ENCODE peak calls at places on chromosomes 5 and 9, in eight cellular contexts. N is lower leg skin, P is HepG2, A is A549, D is HCT116, J is sigmoid colon, O is body of pancreas, X is heart left ventricle. Z is an unnamed sample.

GRCh38 chr9:135437259-135437658 is 42.3 kb upstream of the PPP1R26 start:
- DNase-seq in A (no peak), J (no peak), O (no peak), D (no peak), P (no peak), X (no peak), N (no peak), Z (no peak)

GRCh38 chr5:79924936-79925893 is 65.8 kb downstream of the MTX3 start:
- DNase-seq in J (no peak), N (no peak), O (no peak), X (no peak), D (no peak), P (no peak), A (peak; percentile 12), Z (no peak)

GRCh38 chr9:10265102-10265708 is 347.6 kb downstream of the PTPRD start:
- DNase-seq in A (no peak), O (no peak), P (no peak), J (no peak), X (no peak), N (no peak), D (no peak), Z (no peak)

GRCh38 chr5:6484899-6485298 is 36.2 kb downstream of the UBE2QL1 start:
- DNase-seq in O (no peak), J (no peak), P (no peak), A (no peak), N (no peak), D (no peak), X (no peak), Z (no peak)

GRCh38 chr9:116327702-116328440 is 174.3 kb downstream of the PAPPA start:
- DNase-seq in O (no peak), X (no peak), D (no peak), J (no peak), P (no peak), A (no peak), N (no peak), Z (no peak)

GRCh38 chr9:21527579-21527978 is 45.5 kb upstream of the IFNE start:
- DNase-seq in O (no peak), A (no peak), J (no peak), P (no peak), D (no peak), X (no peak), N (no peak), Z (no peak)

GRCh38 chr9:84947412-84947972 is 278.0 kb downstream of the NTRK2 start:
- DNase-seq in O (no peak), X (no peak), N (no peak), A (peak; percentile 63), J (no peak), P (no peak), D (no peak), Z (no peak)

GRCh38 chr5:130747556-130747955 is 417.5 kb downstream of the HINT1 start:
- DNase-seq in X (no peak), J (no peak), P (no peak), O (no peak), D (no peak), A (no peak), N (no peak), Z (no peak)

GRCh38 chr9:114317665-114318357 is 5.1 kb upstream of the ORM1 start:
- DNase-seq in D (no peak), O (peak; percentile 0), J (no peak), P (no peak), N (no peak), A (peak; percentile 17), X (no peak), Z (peak; percentile 59)

GRCh38 chr9:78745996-78746395 is 449.1 kb downstream of the PSAT1 start:
- DNase-seq in O (no peak), A (no peak), P (no peak), X (no peak), J (no peak), D (no peak), N (no peak), Z (no peak)

GRCh38 chr5:161720460-161720859 is 34.9 kb downstream of the GABRA6 start:
- DNase-seq in D (no peak), X (no peak), A (no peak), J (no peak), P (no peak), O (no peak), N (no peak), Z (no peak)

GRCh38 chr9:86202338-86202882 is 57.0 kb downstream of the C9orf153 start:
- DNase-seq in N (no peak), A (peak; percentile 64), X (no peak), J (no peak), D (peak; percentile 27), P (peak; percentile 16), O (peak; percentile 30), Z (peak; percentile 74)

GRCh38 chr5:71740015-71740753 is 21.1 kb downstream of the CARTPT start:
- DNase-seq in J (no peak), O (no peak), D (no peak), P (no peak), N (no peak), X (no peak), A (no peak), Z (no peak)

GRCh38 chr5:108061941-108062340 is 320.0 kb downstream of the FBXL17 start:
- DNase-seq in D (no peak), A (no peak), P (no peak), J (no peak), N (no peak), X (no peak), O (no peak), Z (no peak)

GRCh38 chr5:102451082-102451481 is 47.7 kb downstream of the SLCO6A1 start:
- DNase-seq in D (no peak), J (no peak), N (no peak), P (no peak), A (no peak), X (no peak), O (no peak), Z (no peak)

GRCh38 chr9:109254317-109254716 is 66.5 kb downstream of the EPB41L4B start:
- DNase-seq in N (no peak), X (no peak), P (no peak), O (no peak), J (no peak), D (no peak), A (no peak), Z (no peak)

GRCh38 chr5:160496784-160497183 is 75.1 kb downstream of the PTTG1 start:
- DNase-seq in N (no peak), J (no peak), D (no peak), A (no peak), P (no peak), O (no peak), X (no peak), Z (no peak)

GRCh38 chr9:126470251-126470993 is 143.3 kb upstream of the LMX1B start:
- DNase-seq in J (no peak), D (no peak), N (no peak), P (no peak), A (no peak), O (no peak), X (no peak), Z (no peak)

GRCh38 chr9:126472931-126473330 is 140.8 kb upstream of the LMX1B start:
- DNase-seq in D (no peak), N (no peak), A (no peak), O (no peak), J (no peak), P (no peak), X (no peak), Z (no peak)

GRCh38 chr9:126472446-126472845 is 141.3 kb upstream of the LMX1B start:
- DNase-seq in P (no peak), J (no peak), O (no peak), D (no peak), A (no peak), N (no peak), X (no peak), Z (no peak)

GRCh38 chr9:126468141-126468825 is 141.7 kb downstream of the MVB12B start:
- DNase-seq in O (no peak), X (no peak), D (no peak), N (peak; percentile 75), P (no peak), A (no peak), J (peak; percentile 61), Z (no peak)

DNA sequence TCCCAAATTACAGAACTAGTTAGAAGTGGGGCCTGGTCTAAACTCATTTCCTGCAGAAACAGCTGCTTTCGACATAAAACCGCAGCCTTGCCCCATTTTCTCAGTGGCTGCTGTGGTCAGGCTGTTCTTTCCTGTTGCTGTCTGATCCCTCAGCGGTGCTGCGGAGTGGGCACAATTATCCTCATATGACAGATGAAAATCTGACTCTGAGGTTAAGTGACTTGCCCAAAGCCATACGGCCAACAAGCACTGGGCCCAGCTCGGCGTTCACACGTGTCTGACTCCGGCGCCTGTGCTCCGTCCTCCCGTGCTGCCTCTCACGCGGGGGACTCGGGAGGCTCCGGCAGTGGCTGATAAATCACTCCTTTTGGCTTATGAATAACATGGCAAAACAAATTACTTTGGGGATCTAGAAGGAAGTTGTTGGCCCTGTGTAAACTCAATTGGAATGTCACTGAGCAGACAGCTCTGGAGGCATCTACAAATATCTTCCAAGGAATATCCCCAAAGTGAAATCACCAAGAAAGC is 142.6 kb upstream of the LMX1B start:
- DNase-seq in N (peak; percentile 87), J (no peak), D (no peak), X (peak; percentile 58), O (peak; percentile 83), A (no peak), P (no peak), Z (peak; percentile 12)
- TF ChIP-seq POLR2A in N (no peak), J (no peak), D (no peak), X (no peak), O (no peak), A (no peak), P (no peak), Z (no peak)

GRCh38 chr5:65721775-65722574 is at the start of the genes NLN and SGTB:
- DNase-seq in A (peak; percentile 80), N (peak; percentile 69), D (peak; percentile 37), O (peak; percentile 82), P (peak; percentile 63), X (peak; percentile 90), J (peak; percentile 90), Z (peak; percentile 91)
- TF ChIP-seq POLR2A in A (peak; percentile 73), N (no peak), D (no peak), O (peak; percentile 17), P (peak; percentile 44), X (peak; percentile 35), J (no peak), Z (no peak)

DNA sequence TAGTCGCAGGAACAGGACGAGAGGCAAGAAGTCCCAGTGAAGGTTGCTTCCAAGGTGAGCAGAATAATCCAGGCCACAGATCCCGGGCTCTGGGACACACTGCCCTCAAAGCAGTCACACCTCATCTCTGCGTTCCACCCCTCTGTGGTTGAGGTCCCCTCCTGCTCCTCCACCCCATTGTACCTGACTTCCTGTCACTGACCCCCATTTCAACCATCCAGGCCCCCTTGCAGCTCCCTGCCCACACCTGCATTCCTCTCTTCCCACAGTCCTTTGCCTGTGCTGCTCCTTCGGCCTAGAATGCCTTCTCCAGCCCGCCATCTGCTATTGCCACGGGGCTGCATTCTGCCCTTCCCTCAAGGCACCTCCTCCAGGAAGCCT is 73.5 kb downstream of the PAX5 start:
- DNase-seq in A (no peak), J (no peak), P (no peak), O (no peak), D (no peak), N (no peak), X (no peak), Z (no peak)
- TF ChIP-seq POLR2A in A (no peak), J (no peak), P (no peak), O (no peak), D (no peak), N (no peak), X (no peak), Z (no peak)

DNA sequence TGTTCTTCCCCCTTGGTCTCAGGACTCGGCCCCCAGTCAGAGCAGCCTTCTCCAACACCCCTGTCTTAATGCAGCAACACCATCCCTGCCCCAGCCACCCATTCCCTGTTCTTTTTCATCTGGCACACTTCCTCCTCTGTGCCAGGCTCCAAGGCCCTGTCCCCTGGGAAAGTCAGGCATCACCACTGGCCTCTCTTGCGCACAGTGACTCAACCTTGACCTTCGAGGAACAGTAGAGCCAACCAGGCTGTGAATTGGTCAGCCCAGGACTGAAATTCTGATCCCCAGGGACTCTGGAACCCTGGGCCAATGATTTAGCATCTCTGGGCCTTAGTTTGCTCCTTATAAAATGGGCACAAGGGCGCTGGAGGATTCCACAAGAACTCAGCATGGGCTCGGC is 10.5 kb upstream of the RALGDS start:
- DNase-seq in J (no peak), X (no peak), A (no peak), D (no peak), P (no peak), N (no peak), O (no peak), Z (no peak)
- TF ChIP-seq POLR2A in J (no peak), X (no peak), A (no peak), D (no peak), P (no peak), N (no peak), O (no peak), Z (no peak)